ENCODE peak calls at places on chromosome 2, in eight cellular contexts. F is A549, E is cardiac fibroblast, N is HCT116, J is pancreas, C is tibial artery, U is left ventricle myocardium inferior, A is A673. H is an unnamed sample.
A peak's percentile ranks its signal among the peaks of the same experiment; 100 is the strongest.

GRCh38 chr2:70901235-70902066 is 34.2 kb upstream of the ATP6V1B1 start:
- DNase-seq in F (peak; percentile 61), U (no peak), C (no peak), N (no peak), E (peak; percentile 70), A (peak; percentile 62), J (no peak), H (no peak)

GRCh38 chr2:216589779-216590178 is 43.4 kb upstream of the IGFBP2 start:
- DNase-seq in C (no peak), A (no peak), U (no peak), F (no peak), E (no peak), J (no peak), N (no peak), H (no peak)

GRCh38 chr2:149872041-149872440 is 284.5 kb upstream of the MMADHC start:
- DNase-seq in C (no peak), J (no peak), F (no peak), N (no peak), A (no peak), U (no peak), E (no peak), H (no peak)

GRCh38 chr2:167192833-167193232 is 304.6 kb downstream of the XIRP2 start:
- DNase-seq in E (peak; percentile 70), N (no peak), J (no peak), F (no peak), A (no peak), C (no peak), U (no peak), H (no peak)

GRCh38 chr2:25672500-25673169 is 742 bp downstream of the DTNB start:
- DNase-seq in E (peak; percentile 34), N (no peak), C (peak; percentile 48), A (peak; percentile 57), U (peak; percentile 45), J (peak; percentile 69), F (peak; percentile 65), H (peak; percentile 78)

GRCh38 chr2:239329284-239329971 is 71.4 kb downstream of the HDAC4 start:
- DNase-seq in N (no peak), J (no peak), A (no peak), C (no peak), U (peak; percentile 83), F (no peak), E (no peak), H (no peak)

GRCh38 chr2:31032475-31032874 is 105.8 kb downstream of the GALNT14 start:
- DNase-seq in U (no peak), N (no peak), J (no peak), F (no peak), E (no peak), A (no peak), C (no peak), H (no peak)

GRCh38 chr2:217035967-217036366 is 176.1 kb upstream of the TNP1 start:
- DNase-seq in U (peak; percentile 67), F (no peak), N (no peak), C (peak; percentile 28), E (peak; percentile 35), J (no peak), A (no peak), H (no peak)

GRCh38 chr2:157303612-157304011 is 22.0 kb downstream of the ERMN start:
- DNase-seq in E (no peak), F (no peak), U (no peak), J (no peak), A (no peak), N (no peak), C (no peak), H (no peak)

GRCh38 chr2:204749319-204749718 is 204.0 kb downstream of the PARD3B start:
- DNase-seq in C (no peak), A (no peak), N (no peak), U (no peak), E (peak; percentile 80), J (no peak), F (no peak), H (no peak)

GRCh38 chr2:152606081-152606480 is 111.2 kb downstream of the PRPF40A start:
- DNase-seq in C (no peak), E (no peak), U (no peak), N (no peak), F (no peak), J (no peak), A (no peak), H (no peak)

GRCh38 chr2:213213186-213213585 is 61.8 kb upstream of the IKZF2 start:
- DNase-seq in F (no peak), A (no peak), J (no peak), E (no peak), U (no peak), N (no peak), C (no peak), H (no peak)

GRCh38 chr2:69196327-69197117 is 183.5 kb downstream of the ANTXR1 start:
- DNase-seq in J (peak; percentile 23), E (peak; percentile 85), A (no peak), F (peak; percentile 58), U (no peak), N (no peak), C (no peak), H (no peak)

GRCh38 chr2:26691140-26691539 is 1.4 kb upstream of the KCNK3 start:
- DNase-seq in U (no peak), C (no peak), A (no peak), N (no peak), F (no peak), J (no peak), E (no peak), H (peak; percentile 25)

GRCh38 chr2:185436787-185437372 is 301.7 kb upstream of the FSIP2 start:
- DNase-seq in E (no peak), C (no peak), F (no peak), J (no peak), N (no peak), U (no peak), A (no peak), H (no peak)

GRCh38 chr2:12169060-12169406 is 422.6 kb downstream of the LPIN1 start:
- DNase-seq in A (peak; percentile 37), U (no peak), J (no peak), F (no peak), E (peak; percentile 88), C (peak; percentile 65), N (no peak), H (no peak)

GRCh38 chr2:181058378-181059269 is 78.2 kb downstream of the UBE2E3 start:
- DNase-seq in U (no peak), N (peak; percentile 47), E (peak; percentile 70), C (peak; percentile 21), A (peak; percentile 58), J (peak; percentile 4), F (peak; percentile 49), H (no peak)

GRCh38 chr2:197850882-197851281 is 46.5 kb downstream of the PLCL1 start:
- DNase-seq in A (no peak), N (no peak), U (no peak), C (no peak), J (no peak), F (no peak), E (no peak), H (no peak)

GRCh38 chr2:197848602-197849001 is 44.2 kb downstream of the PLCL1 start:
- DNase-seq in C (no peak), E (no peak), U (no peak), A (no peak), J (no peak), F (no peak), N (no peak), H (no peak)

GRCh38 chr2:197853549-197853948 is 49.2 kb downstream of the PLCL1 start:
- DNase-seq in J (no peak), F (no peak), N (no peak), C (no peak), A (no peak), E (no peak), U (no peak), H (no peak)

GRCh38 chr2:197852127-197852526 is 47.7 kb downstream of the PLCL1 start:
- DNase-seq in A (no peak), F (no peak), J (no peak), N (no peak), C (no peak), U (no peak), E (no peak), H (no peak)

GRCh38 chr2:197851451-197851850 is 47.1 kb downstream of the PLCL1 start:
- DNase-seq in U (no peak), A (no peak), C (no peak), F (no peak), N (no peak), E (no peak), J (no peak), H (no peak)
- TF ChIP-seq CTCF in U (no peak), A (peak; percentile 17), C (no peak), F (no peak), N (peak; percentile 16), E (peak; percentile 22), J (no peak), H (no peak)

GRCh38 chr2:9000442-9000841 is 3.0 kb downstream of the MBOAT2 start:
- DNase-seq in J (no peak), C (no peak), N (no peak), U (no peak), F (no peak), A (no peak), E (no peak), H (no peak)

GRCh38 chr2:9001229-9001628 is 2.3 kb downstream of the MBOAT2 start:
- DNase-seq in J (no peak), F (peak; percentile 71), E (peak; percentile 79), U (no peak), C (no peak), N (no peak), A (no peak), H (no peak)

GRCh38 chr2:9002313-9002636 is 1.2 kb downstream of the MBOAT2 start:
- DNase-seq in N (no peak), F (no peak), C (no peak), E (no peak), J (no peak), A (no peak), U (no peak), H (no peak)

GRCh38 chr2:9002637-9003365 is 683 bp downstream of the MBOAT2 start:
- DNase-seq in C (no peak), E (peak; percentile 41), J (no peak), U (no peak), N (no peak), F (peak; percentile 37), A (peak; percentile 55), H (peak; percentile 12)

GRCh38 chr2:9001778-9002177 is 1.7 kb downstream of the MBOAT2 start:
- DNase-seq in U (no peak), C (no peak), N (no peak), F (no peak), A (no peak), J (no peak), E (no peak), H (no peak)
- H3K4me3 ChIP-seq in U (peak overlapping the region; percentile 83), C (no peak overlapping the region), N (no peak overlapping the region), F (no peak overlapping the region), A (peak overlapping the region; percentile 72), J (no peak overlapping the region), E (no peak overlapping the region), H (no peak overlapping the region)

GRCh38 chr2:1656326-1656960 is 87.9 kb downstream of the PXDN start:
- DNase-seq in J (no peak), F (no peak), E (no peak), N (no peak), C (peak; percentile 18), U (no peak), A (no peak), H (no peak)
- TF ChIP-seq CTCF in J (no peak), F (no peak), E (no peak), N (no peak), C (no peak), U (no peak), A (peak; percentile 15), H (no peak)

DNA sequence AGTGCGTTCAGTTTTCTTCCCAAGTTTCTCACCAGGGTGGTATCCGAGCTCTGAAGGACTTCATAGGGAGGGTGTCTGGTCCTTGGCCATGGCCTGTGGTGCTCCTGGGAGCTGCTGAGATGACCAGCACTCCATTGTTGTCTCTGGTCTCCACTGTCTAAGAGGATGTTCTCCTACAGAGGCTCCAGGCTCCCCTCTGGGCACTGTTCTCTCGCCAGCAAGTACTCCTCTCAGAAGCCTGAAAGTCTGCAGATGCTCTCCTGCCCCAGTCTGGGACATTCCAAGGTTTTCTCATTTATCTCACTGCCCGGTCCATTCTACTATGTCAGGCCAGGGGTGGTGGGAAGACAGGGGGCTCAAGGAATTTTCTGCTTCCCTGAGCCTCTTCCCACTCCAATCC is 110.3 kb downstream of the GYPC start:
- DNase-seq in C (no peak), F (no peak), E (no peak), J (no peak), A (no peak), U (no peak), N (no peak), H (no peak)
- H3K4me3 ChIP-seq in C (no peak overlapping the region), F (no peak overlapping the region), E (no peak overlapping the region), J (no peak overlapping the region), A (no peak overlapping the region), U (no peak overlapping the region), N (no peak overlapping the region), H (no peak overlapping the region)